ENCODE peak calls at places on chromosomes 11 and 22, in nine cellular contexts. One of them, this sample, is unnamed.

GRCh38 chr11:64173616-64174355 is 7.9 kb upstream of the MACROD1 start:
- DNase-seq in kidney glomerular epithelial cell: no peak
- DNase-seq in DMS79 treated with DMSO at 0.1 percent for 48 hours: no peak
- DNase-seq in B cell: no peak
- DNase-seq in mucosa of descending colon: no peak
- DNase-seq in fibroblast of pulmonary artery: peak; percentile 29
- DNase-seq in astrocyte of the cerebellum: no peak
- DNase-seq in midbrain: no peak
- DNase-seq in stimulated activated CD8-positive, alpha-beta memory T cell treated with anti-CD3 and anti-CD28 coated beads, Interleukin-4, amount 100 ng/mL, for 4 hours: no peak
- DNase-seq in this sample: no peak

GRCh38 chr22:26372890-26373289 is 56.2 kb upstream of the ASPHD2 start:
- DNase-seq in kidney glomerular epithelial cell: no peak
- DNase-seq in DMS79 treated with DMSO at 0.1 percent for 48 hours: no peak
- DNase-seq in B cell: no peak
- DNase-seq in mucosa of descending colon: no peak
- DNase-seq in fibroblast of pulmonary artery: no peak
- DNase-seq in astrocyte of the cerebellum: no peak
- DNase-seq in midbrain: no peak
- DNase-seq in stimulated activated CD8-positive, alpha-beta memory T cell treated with anti-CD3 and anti-CD28 coated beads, Interleukin-4, amount 100 ng/mL, for 4 hours: no peak
- DNase-seq in this sample: no peak

GRCh38 chr22:30040499-30041055 is 39.7 kb upstream of the HORMAD2 start:
- DNase-seq in kidney glomerular epithelial cell: no peak
- DNase-seq in DMS79 treated with DMSO at 0.1 percent for 48 hours: no peak
- DNase-seq in B cell: no peak
- DNase-seq in mucosa of descending colon: no peak
- DNase-seq in fibroblast of pulmonary artery: no peak
- DNase-seq in astrocyte of the cerebellum: no peak
- DNase-seq in midbrain: no peak
- DNase-seq in stimulated activated CD8-positive, alpha-beta memory T cell treated with anti-CD3 and anti-CD28 coated beads, Interleukin-4, amount 100 ng/mL, for 4 hours: no peak
- DNase-seq in this sample: no peak

GRCh38 chr11:118928870-118929495 is 3.3 kb upstream of the BCL9L start:
- DNase-seq in kidney glomerular epithelial cell: no peak
- DNase-seq in DMS79 treated with DMSO at 0.1 percent for 48 hours: peak; percentile 79
- DNase-seq in B cell: no peak
- DNase-seq in mucosa of descending colon: no peak
- DNase-seq in fibroblast of pulmonary artery: peak; percentile 59
- DNase-seq in astrocyte of the cerebellum: no peak
- DNase-seq in midbrain: peak; percentile 74
- DNase-seq in stimulated activated CD8-positive, alpha-beta memory T cell treated with anti-CD3 and anti-CD28 coated beads, Interleukin-4, amount 100 ng/mL, for 4 hours: no peak
- DNase-seq in this sample: peak; percentile 65

GRCh38 chr11:119491753-119492455 is 68.9 kb upstream of the THY1 start:
- DNase-seq in kidney glomerular epithelial cell: no peak
- DNase-seq in DMS79 treated with DMSO at 0.1 percent for 48 hours: peak; percentile 98
- DNase-seq in B cell: no peak
- DNase-seq in mucosa of descending colon: no peak
- DNase-seq in fibroblast of pulmonary artery: no peak
- DNase-seq in astrocyte of the cerebellum: no peak
- DNase-seq in midbrain: no peak
- DNase-seq in stimulated activated CD8-positive, alpha-beta memory T cell treated with anti-CD3 and anti-CD28 coated beads, Interleukin-4, amount 100 ng/mL, for 4 hours: no peak
- DNase-seq in this sample: no peak

GRCh38 chr11:18769802-18770456 is 21.7 kb downstream of the PTPN5 start:
- DNase-seq in kidney glomerular epithelial cell: no peak
- DNase-seq in DMS79 treated with DMSO at 0.1 percent for 48 hours: no peak
- DNase-seq in B cell: no peak
- DNase-seq in mucosa of descending colon: peak; percentile 36
- DNase-seq in fibroblast of pulmonary artery: no peak
- DNase-seq in astrocyte of the cerebellum: no peak
- DNase-seq in midbrain: no peak
- DNase-seq in stimulated activated CD8-positive, alpha-beta memory T cell treated with anti-CD3 and anti-CD28 coated beads, Interleukin-4, amount 100 ng/mL, for 4 hours: no peak
- DNase-seq in this sample: no peak

GRCh38 chr22:32207971-32208480 is 3.2 kb upstream of the RFPL2 start:
- DNase-seq in kidney glomerular epithelial cell: no peak
- DNase-seq in DMS79 treated with DMSO at 0.1 percent for 48 hours: no peak
- DNase-seq in B cell: no peak
- DNase-seq in mucosa of descending colon: no peak
- DNase-seq in fibroblast of pulmonary artery: no peak
- DNase-seq in astrocyte of the cerebellum: no peak
- DNase-seq in midbrain: no peak
- DNase-seq in stimulated activated CD8-positive, alpha-beta memory T cell treated with anti-CD3 and anti-CD28 coated beads, Interleukin-4, amount 100 ng/mL, for 4 hours: no peak
- DNase-seq in this sample: no peak

GRCh38 chr11:14973621-14974020 is 1.5 kb upstream of the CALCA start:
- DNase-seq in kidney glomerular epithelial cell: no peak
- DNase-seq in DMS79 treated with DMSO at 0.1 percent for 48 hours: peak; percentile 41
- DNase-seq in B cell: peak; percentile 61
- DNase-seq in mucosa of descending colon: peak; percentile 26
- DNase-seq in fibroblast of pulmonary artery: no peak
- DNase-seq in astrocyte of the cerebellum: no peak
- DNase-seq in midbrain: no peak
- DNase-seq in stimulated activated CD8-positive, alpha-beta memory T cell treated with anti-CD3 and anti-CD28 coated beads, Interleukin-4, amount 100 ng/mL, for 4 hours: no peak
- DNase-seq in this sample: peak; percentile 69

GRCh38 chr11:76443254-76443935 is 1.4 kb upstream of the EMSY start:
- DNase-seq in kidney glomerular epithelial cell: peak; percentile 11
- DNase-seq in DMS79 treated with DMSO at 0.1 percent for 48 hours: peak; percentile 32
- DNase-seq in B cell: no peak
- DNase-seq in mucosa of descending colon: no peak
- DNase-seq in fibroblast of pulmonary artery: peak; percentile 14
- DNase-seq in astrocyte of the cerebellum: no peak
- DNase-seq in midbrain: no peak
- DNase-seq in stimulated activated CD8-positive, alpha-beta memory T cell treated with anti-CD3 and anti-CD28 coated beads, Interleukin-4, amount 100 ng/mL, for 4 hours: no peak
- DNase-seq in this sample: no peak

GRCh38 chr11:112613051-112613972 is 347.9 kb upstream of the NCAM1 start:
- DNase-seq in kidney glomerular epithelial cell: peak; percentile 60
- DNase-seq in DMS79 treated with DMSO at 0.1 percent for 48 hours: peak; percentile 63
- DNase-seq in B cell: no peak
- DNase-seq in mucosa of descending colon: no peak
- DNase-seq in fibroblast of pulmonary artery: peak; percentile 72
- DNase-seq in astrocyte of the cerebellum: peak; percentile 36
- DNase-seq in midbrain: no peak
- DNase-seq in stimulated activated CD8-positive, alpha-beta memory T cell treated with anti-CD3 and anti-CD28 coated beads, Interleukin-4, amount 100 ng/mL, for 4 hours: no peak
- DNase-seq in this sample: peak; percentile 61

GRCh38 chr22:23180893-23181762 is 819 bp downstream of the BCR start:
- DNase-seq in kidney glomerular epithelial cell: no peak
- DNase-seq in DMS79 treated with DMSO at 0.1 percent for 48 hours: no peak
- DNase-seq in B cell: no peak
- DNase-seq in mucosa of descending colon: peak; percentile 56
- DNase-seq in fibroblast of pulmonary artery: no peak
- DNase-seq in astrocyte of the cerebellum: no peak
- DNase-seq in midbrain: no peak
- DNase-seq in stimulated activated CD8-positive, alpha-beta memory T cell treated with anti-CD3 and anti-CD28 coated beads, Interleukin-4, amount 100 ng/mL, for 4 hours: no peak
- DNase-seq in this sample: peak; percentile 51

GRCh38 chr11:76777922-76778321 is 5.2 kb upstream of the TSKU start:
- DNase-seq in kidney glomerular epithelial cell: no peak
- DNase-seq in DMS79 treated with DMSO at 0.1 percent for 48 hours: no peak
- DNase-seq in B cell: no peak
- DNase-seq in mucosa of descending colon: no peak
- DNase-seq in fibroblast of pulmonary artery: no peak
- DNase-seq in astrocyte of the cerebellum: no peak
- DNase-seq in midbrain: no peak
- DNase-seq in stimulated activated CD8-positive, alpha-beta memory T cell treated with anti-CD3 and anti-CD28 coated beads, Interleukin-4, amount 100 ng/mL, for 4 hours: no peak
- DNase-seq in this sample: peak; percentile 19

GRCh38 chr11:60925685-60926267 is 1.5 kb downstream of the TMEM132A start:
- DNase-seq in kidney glomerular epithelial cell: peak; percentile 86
- DNase-seq in DMS79 treated with DMSO at 0.1 percent for 48 hours: peak; percentile 12
- DNase-seq in B cell: no peak
- DNase-seq in mucosa of descending colon: no peak
- DNase-seq in fibroblast of pulmonary artery: peak; percentile 66
- DNase-seq in astrocyte of the cerebellum: no peak
- DNase-seq in midbrain: no peak
- DNase-seq in stimulated activated CD8-positive, alpha-beta memory T cell treated with anti-CD3 and anti-CD28 coated beads, Interleukin-4, amount 100 ng/mL, for 4 hours: no peak
- DNase-seq in this sample: no peak

GRCh38 chr11:76577199-76577920 is 93.2 kb downstream of the LRRC32 start:
- DNase-seq in kidney glomerular epithelial cell: peak; percentile 96
- DNase-seq in DMS79 treated with DMSO at 0.1 percent for 48 hours: no peak
- DNase-seq in B cell: no peak
- DNase-seq in mucosa of descending colon: peak; percentile 67
- DNase-seq in fibroblast of pulmonary artery: peak; percentile 84
- DNase-seq in astrocyte of the cerebellum: no peak
- DNase-seq in midbrain: no peak
- DNase-seq in stimulated activated CD8-positive, alpha-beta memory T cell treated with anti-CD3 and anti-CD28 coated beads, Interleukin-4, amount 100 ng/mL, for 4 hours: no peak
- DNase-seq in this sample: no peak

GRCh38 chr22:41448189-41448808 is 1.7 kb upstream of the TOB2 start:
- DNase-seq in kidney glomerular epithelial cell: peak; percentile 99
- DNase-seq in DMS79 treated with DMSO at 0.1 percent for 48 hours: peak; percentile 92
- DNase-seq in B cell: peak; percentile 96
- DNase-seq in mucosa of descending colon: peak; percentile 93
- DNase-seq in fibroblast of pulmonary artery: peak; percentile 100
- DNase-seq in astrocyte of the cerebellum: peak; percentile 99
- DNase-seq in midbrain: peak; percentile 99
- DNase-seq in stimulated activated CD8-positive, alpha-beta memory T cell treated with anti-CD3 and anti-CD28 coated beads, Interleukin-4, amount 100 ng/mL, for 4 hours: peak; percentile 76
- DNase-seq in this sample: peak; percentile 89

GRCh38 chr22:46011627-46012181 is 34.7 kb upstream of the WNT7B start:
- DNase-seq in kidney glomerular epithelial cell: no peak
- DNase-seq in DMS79 treated with DMSO at 0.1 percent for 48 hours: no peak
- DNase-seq in B cell: no peak
- DNase-seq in mucosa of descending colon: peak; percentile 23
- DNase-seq in fibroblast of pulmonary artery: no peak
- DNase-seq in astrocyte of the cerebellum: no peak
- DNase-seq in midbrain: no peak
- DNase-seq in stimulated activated CD8-positive, alpha-beta memory T cell treated with anti-CD3 and anti-CD28 coated beads, Interleukin-4, amount 100 ng/mL, for 4 hours: no peak
- DNase-seq in this sample: peak; percentile 43

GRCh38 chr22:32535531-32536190 is 61.0 kb downstream of the FBXO7 start:
- DNase-seq in kidney glomerular epithelial cell: no peak
- DNase-seq in DMS79 treated with DMSO at 0.1 percent for 48 hours: no peak
- DNase-seq in B cell: no peak
- DNase-seq in mucosa of descending colon: no peak
- DNase-seq in fibroblast of pulmonary artery: no peak
- DNase-seq in astrocyte of the cerebellum: no peak
- DNase-seq in midbrain: no peak
- DNase-seq in stimulated activated CD8-positive, alpha-beta memory T cell treated with anti-CD3 and anti-CD28 coated beads, Interleukin-4, amount 100 ng/mL, for 4 hours: no peak
- DNase-seq in this sample: no peak

GRCh38 chr11:134164490-134165370 is 59.0 kb downstream of the NCAPD3 start:
- DNase-seq in kidney glomerular epithelial cell: no peak
- DNase-seq in DMS79 treated with DMSO at 0.1 percent for 48 hours: no peak
- DNase-seq in B cell: no peak
- DNase-seq in mucosa of descending colon: no peak
- DNase-seq in fibroblast of pulmonary artery: no peak
- DNase-seq in astrocyte of the cerebellum: no peak
- DNase-seq in midbrain: no peak
- DNase-seq in stimulated activated CD8-positive, alpha-beta memory T cell treated with anti-CD3 and anti-CD28 coated beads, Interleukin-4, amount 100 ng/mL, for 4 hours: no peak
- DNase-seq in this sample: no peak

GRCh38 chr11:64764753-64765152 is 5.0 kb upstream of the PYGM start:
- DNase-seq in kidney glomerular epithelial cell: no peak
- DNase-seq in DMS79 treated with DMSO at 0.1 percent for 48 hours: no peak
- DNase-seq in B cell: peak; percentile 27
- DNase-seq in mucosa of descending colon: no peak
- DNase-seq in fibroblast of pulmonary artery: no peak
- DNase-seq in astrocyte of the cerebellum: no peak
- DNase-seq in midbrain: no peak
- DNase-seq in stimulated activated CD8-positive, alpha-beta memory T cell treated with anti-CD3 and anti-CD28 coated beads, Interleukin-4, amount 100 ng/mL, for 4 hours: no peak
- DNase-seq in this sample: no peak

This sample was measured in pancreas.